ENCODE peak calls at places on chromosomes 13 and 19, in seven cellular contexts. F is IMR-90, K is neuronal stem cell, I is H1, Y is mesenchymal stem cell, W is mesendoderm, J is trophoblast cell. H is an unnamed sample.
A peak's percentile ranks its signal among the peaks of the same experiment; 100 is the strongest.

GRCh38 chr13:49366841-49367240 is 77.0 kb downstream of the CAB39L start:
- DNase-seq in F (peak; percentile 39), K (no peak), I (no peak), Y (no peak), W (no peak), J (peak; percentile 17), H (no peak)

GRCh38 chr19:46603195-46603637 is 2.1 kb downstream of the CALM3 start:
- DNase-seq in F (no peak), K (no peak), I (no peak), Y (no peak), W (peak; percentile 38), J (no peak), H (no peak)

GRCh38 chr19:1847684-1848398 is 442 bp downstream of the REXO1 start:
- DNase-seq in F (peak; percentile 40), K (no peak), I (no peak), Y (peak; percentile 88), W (peak; percentile 74), J (peak; percentile 38), H (no peak)

GRCh38 chr13:104025303-104025702 is 959.1 kb upstream of the SLC10A2 start:
- DNase-seq in F (no peak), K (no peak), I (no peak), Y (no peak), W (no peak), J (no peak), H (no peak)

GRCh38 chr19:7478173-7478842 is 10.5 kb downstream of the PEX11G start:
- DNase-seq in F (no peak), K (no peak), I (no peak), Y (no peak), W (no peak), J (no peak), H (no peak)

GRCh38 chr13:34591801-34592454 is 350.1 kb upstream of the NBEA start:
- DNase-seq in F (no peak), K (no peak), I (no peak), Y (no peak), W (peak; percentile 18), J (no peak), H (no peak)

GRCh38 chr13:94362411-94362909 is 117.0 kb downstream of the DCT start:
- DNase-seq in F (peak; percentile 95), K (peak; percentile 84), I (peak; percentile 49), Y (peak; percentile 88), W (peak; percentile 93), J (peak; percentile 74), H (peak; percentile 75)

GRCh38 chr19:5152767-5153532 is 184.0 kb downstream of the KDM4B start:
- DNase-seq in F (no peak), K (no peak), I (no peak), Y (no peak), W (no peak), J (no peak), H (no peak)

GRCh38 chr13:51806571-51806970 is 2.6 kb upstream of the DHRS12 start:
- DNase-seq in F (peak; percentile 34), K (no peak), I (no peak), Y (peak; percentile 50), W (peak; percentile 58), J (no peak), H (no peak)

GRCh38 chr13:20387441-20387971 is 138.2 kb downstream of the CRYL1 start:
- DNase-seq in F (peak; percentile 34), K (no peak), I (no peak), Y (no peak), W (no peak), J (peak; percentile 89), H (no peak)

GRCh38 chr13:51370116-51370515 is 30.6 kb downstream of the SERPINE3 start:
- DNase-seq in F (peak; percentile 41), K (no peak), I (no peak), Y (peak; percentile 77), W (no peak), J (peak; percentile 82), H (no peak)

GRCh38 chr13:52767949-52768516 is 28.4 kb upstream of the CNMD start:
- DNase-seq in F (no peak), K (no peak), I (no peak), Y (no peak), W (no peak), J (no peak), H (no peak)

GRCh38 chr19:33110201-33110910 is 21.6 kb upstream of the WDR88 start:
- DNase-seq in F (peak; percentile 87), K (no peak), I (no peak), Y (no peak), W (no peak), J (peak; percentile 50), H (no peak)

GRCh38 chr19:2170987-2171348 is 7.2 kb downstream of the DOT1L start:
- DNase-seq in F (no peak), K (no peak), I (no peak), Y (no peak), W (peak; percentile 16), J (no peak), H (no peak)

GRCh38 chr13:48497669-48498068 is 35.2 kb downstream of the RCBTB2 start:
- DNase-seq in F (no peak), K (no peak), I (no peak), Y (no peak), W (no peak), J (no peak), H (no peak)

GRCh38 chr19:13102666-13103584 is at the start of gene LYL1:
- DNase-seq in F (no peak), K (no peak), I (no peak), Y (no peak), W (peak; percentile 89), J (peak; percentile 72), H (peak; percentile 70)

GRCh38 chr19:53961523-53962345 is 1.0 kb upstream of the CACNG8 start:
- DNase-seq in F (no peak), K (no peak), I (no peak), Y (no peak), W (peak; percentile 74), J (no peak), H (no peak)

GRCh38 chr13:44272692-44273091 is 100.9 kb upstream of the SERP2 start:
- DNase-seq in F (peak; percentile 51), K (no peak), I (no peak), Y (peak; percentile 53), W (no peak), J (peak; percentile 50), H (no peak)

GRCh38 chr13:28597641-28598040 is 61.3 kb upstream of the POMP start:
- DNase-seq in F (peak; percentile 60), K (no peak), I (no peak), Y (peak; percentile 73), W (no peak), J (no peak), H (no peak)

GRCh38 chr13:39603424-39603947 is 493 bp upstream of the LHFPL6 start:
- DNase-seq in F (peak; percentile 24), K (no peak), I (no peak), Y (peak; percentile 78), W (peak; percentile 72), J (peak; percentile 83), H (peak; percentile 41)

GRCh38 chr19:4035582-4035981 is 28.0 kb downstream of the PIAS4 start:
- DNase-seq in F (peak; percentile 15), K (no peak), I (no peak), Y (peak; percentile 36), W (no peak), J (no peak), H (no peak)

GRCh38 chr19:46919324-46919723 is 58.5 kb downstream of the ARHGAP35 start:
- DNase-seq in F (peak; percentile 75), K (no peak), I (no peak), Y (peak; percentile 46), W (no peak), J (no peak), H (no peak)

GRCh38 chr19:45098521-45099464 is 5.8 kb downstream of the PPP1R37 start:
- DNase-seq in F (peak; percentile 45), K (no peak), I (no peak), Y (no peak), W (no peak), J (no peak), H (no peak)

GRCh38 chr19:42081584-42082258 is 5.8 kb downstream of the ZNF574 start:
- DNase-seq in F (peak; percentile 65), K (no peak), I (no peak), Y (peak; percentile 69), W (peak; percentile 50), J (peak; percentile 59), H (no peak)

GRCh38 chr13:48675247-48675646 is 21.5 kb downstream of the CYSLTR2 start:
- DNase-seq in F (no peak), K (no peak), I (no peak), Y (no peak), W (no peak), J (no peak), H (no peak)

DNA sequence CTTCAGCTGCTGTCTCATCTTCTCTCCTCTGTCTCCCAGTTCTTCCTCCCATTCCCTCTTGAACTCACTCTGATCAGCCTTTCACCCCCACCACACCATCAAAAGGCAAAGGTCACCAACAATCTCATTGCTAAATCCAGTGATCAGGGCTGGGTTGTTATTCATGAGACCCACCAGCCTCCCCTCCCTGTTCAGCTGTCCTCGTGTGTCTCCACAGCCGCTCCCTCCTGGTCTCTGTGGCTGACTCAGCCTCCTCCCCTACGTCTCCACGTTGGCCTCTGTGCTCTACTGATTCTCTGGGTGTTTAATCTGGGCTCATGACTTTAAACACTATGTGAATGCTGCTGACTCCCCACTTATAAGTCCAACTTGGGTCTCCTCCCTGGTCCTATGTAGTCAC is 38.9 kb downstream of the PARP4 start:
- DNase-seq in F (no peak), K (no peak), I (no peak), Y (no peak), W (no peak), J (no peak), H (no peak)
- H3K18ac ChIP-seq in F (no peak overlapping the region), K (no peak overlapping the region), I (no peak overlapping the region), Y (no peak overlapping the region), W (no peak overlapping the region), J (no peak overlapping the region), H (no peak overlapping the region)

GRCh38 chr19:801861-802496 is 4.7 kb downstream of the PTBP1 start:
- DNase-seq in F (peak; percentile 44), K (no peak), I (no peak), Y (no peak), W (no peak), J (no peak), H (peak; percentile 30)

GRCh38 chr19:798415-799075 is 1.3 kb downstream of the PTBP1 start:
- DNase-seq in F (no peak), K (no peak), I (no peak), Y (no peak), W (no peak), J (peak; percentile 28), H (no peak)

GRCh38 chr19:801030-801860 is 4.0 kb downstream of the PTBP1 start:
- DNase-seq in F (no peak), K (no peak), I (no peak), Y (no peak), W (no peak), J (peak; percentile 9), H (no peak)

GRCh38 chr19:799076-799881 is 2.0 kb downstream of the PTBP1 start:
- DNase-seq in F (peak; percentile 49), K (peak; percentile 58), I (no peak), Y (peak; percentile 73), W (peak; percentile 78), J (peak; percentile 79), H (peak; percentile 54)

GRCh38 chr19:800360-801029 is 3.2 kb downstream of the PTBP1 start:
- DNase-seq in F (no peak), K (no peak), I (no peak), Y (no peak), W (no peak), J (peak; percentile 75), H (no peak)
- H3K4me1 ChIP-seq in F (peaks cover 30% of the 10 kb centered on the region), K (peaks cover 32% of the 10 kb centered on the region), I (no peaks in the 10 kb centered on the region), Y (peaks cover 51% of the 10 kb centered on the region), W (peaks cover 3% of the 10 kb centered on the region), J (peaks cover 30% of the 10 kb centered on the region), H (no peaks in the 10 kb centered on the region)

GRCh38 chr13:31588331-31588730 is 151.0 kb upstream of the RXFP2 start:
- DNase-seq in F (no peak), K (no peak), I (no peak), Y (no peak), W (no peak), J (no peak), H (no peak)
- H3K23ac ChIP-seq in F (no peak overlapping the region), K (no peak overlapping the region), I (no peak overlapping the region), Y (no peak overlapping the region), W (no peak overlapping the region), J (no peak overlapping the region), H (no peak overlapping the region)

GRCh38 chr13:66644855-66645460 is 585.2 kb downstream of the PCDH9 start:
- DNase-seq in F (no peak), K (no peak), I (no peak), Y (no peak), W (no peak), J (no peak), H (no peak)
- H3K18ac ChIP-seq in F (no peak overlapping the region), K (no peak overlapping the region), I (no peak overlapping the region), Y (no peak overlapping the region), W (no peak overlapping the region), J (no peak overlapping the region), H (no peak overlapping the region)